ENCODE peak calls at places on chromosome 14, in nine cellular contexts. U is HepG2, P is body of pancreas, B is transverse colon, O is A549, W is H54, F is upper lobe of left lung, Y is uterus, E is ovary. M is an unnamed sample.

GRCh38 chr14:71266994-71267636 is 359.9 kb downstream of the PCNX1 start:
- DNase-seq in B (no peak), E (no peak), O (no peak), U (no peak), P (no peak), Y (no peak), W (no peak), F (no peak), M (no peak)

GRCh38 chr14:75343914-75344313 is 65.3 kb downstream of the FOS start:
- DNase-seq in E (no peak), O (no peak), B (no peak), W (no peak), Y (no peak), F (no peak), U (no peak), P (no peak), M (no peak)

GRCh38 chr14:66380143-66380542 is 106.0 kb upstream of the CCDC196 start:
- DNase-seq in P (no peak), B (no peak), U (no peak), O (no peak), W (no peak), F (no peak), E (peak), Y (peak), M (no peak)

GRCh38 chr14:61491224-61491623 is 169.8 kb downstream of the PRKCH start:
- DNase-seq in O (peak), F (no peak), B (no peak), Y (no peak), U (peak), P (no peak), W (no peak), E (no peak), M (no peak)

GRCh38 chr14:28101992-28102391 is 664.6 kb upstream of the FOXG1 start:
- DNase-seq in P (no peak), U (no peak), W (no peak), B (no peak), Y (no peak), O (no peak), E (no peak), F (no peak), M (no peak)

GRCh38 chr14:52233693-52234092 is 33.8 kb upstream of the PTGDR start:
- DNase-seq in Y (no peak), U (no peak), E (no peak), F (no peak), W (no peak), B (peak), O (no peak), P (no peak), M (no peak)

GRCh38 chr14:53710615-53711014 is 246.0 kb downstream of the BMP4 start:
- DNase-seq in O (no peak), F (no peak), U (no peak), P (no peak), B (no peak), Y (no peak), E (no peak), W (no peak), M (no peak)

GRCh38 chr14:83356080-83356479 is 1822.4 kb upstream of the SEL1L start:
- DNase-seq in W (no peak), E (no peak), P (no peak), B (no peak), U (no peak), O (no peak), Y (no peak), F (no peak), M (no peak)

GRCh38 chr14:67459336-67459735 is 29.2 kb downstream of the TMEM229B start:
- DNase-seq in W (no peak), Y (no peak), P (no peak), E (no peak), O (no peak), B (no peak), U (no peak), F (no peak), M (no peak)

GRCh38 chr14:100146548-100147091 is 12.8 kb downstream of the DEGS2 start:
- DNase-seq in P (no peak), Y (no peak), O (no peak), U (no peak), F (no peak), E (no peak), W (no peak), B (peak), M (no peak)

GRCh38 chr14:51999084-51999483 is 9.7 kb downstream of the RTRAF start:
- DNase-seq in F (no peak), Y (no peak), P (no peak), B (no peak), U (no peak), E (no peak), W (no peak), O (no peak), M (no peak)

GRCh38 chr14:64525354-64525753 is 15.2 kb upstream of the HSPA2 start:
- DNase-seq in P (no peak), B (no peak), E (no peak), Y (no peak), U (no peak), F (no peak), W (no peak), O (no peak), M (no peak)

GRCh38 chr14:89221109-89221508 is 195.9 kb downstream of the FOXN3 start:
- DNase-seq in W (no peak), F (no peak), U (no peak), Y (no peak), E (no peak), B (no peak), O (peak), P (no peak), M (no peak)

GRCh38 chr14:38887696-38888095 is 215.3 kb downstream of the SEC23A start:
- DNase-seq in B (no peak), O (no peak), E (no peak), W (no peak), Y (no peak), P (no peak), F (no peak), U (no peak), M (no peak)

GRCh38 chr14:104800600-104801283 is at the start of gene ZBTB42:
- DNase-seq in E (peak), B (peak), P (peak), Y (peak), U (peak), F (peak), W (peak), O (no peak), M (peak)

GRCh38 chr14:104798300-104799238 is 2.3 kb upstream of the ZBTB42 start:
- DNase-seq in U (no peak), W (peak), B (no peak), O (no peak), E (no peak), F (no peak), P (no peak), Y (no peak), M (no peak)

GRCh38 chr14:104799239-104799599 is 1.7 kb upstream of the ZBTB42 start:
- DNase-seq in B (no peak), O (no peak), W (peak), F (no peak), E (no peak), P (no peak), U (no peak), Y (no peak), M (no peak)

GRCh38 chr14:104801284-104802119 is 601 bp downstream of the ZBTB42 start:
- DNase-seq in Y (no peak), P (peak), O (no peak), W (no peak), E (no peak), B (peak), F (peak), U (no peak), M (no peak)

GRCh38 chr14:104799657-104800599 is 973 bp upstream of the ZBTB42 start:
- DNase-seq in W (peak), O (no peak), B (peak), U (peak), Y (peak), F (peak), E (peak), P (peak), M (peak)
- TF ChIP-seq POLR2A in W (no peak), O (no peak), B (peak), U (no peak), Y (peak), F (peak), E (peak), P (peak), M (no peak)

GRCh38 chr14:50110323-50111037 is 5.9 kb downstream of the VCPKMT start:
- DNase-seq in U (no peak), O (no peak), W (no peak), P (no peak), E (no peak), F (no peak), Y (no peak), B (no peak), M (no peak)
- TF ChIP-seq POLR2A in U (no peak), O (no peak), W (no peak), P (no peak), E (no peak), F (no peak), Y (no peak), B (no peak), M (no peak)

DNA sequence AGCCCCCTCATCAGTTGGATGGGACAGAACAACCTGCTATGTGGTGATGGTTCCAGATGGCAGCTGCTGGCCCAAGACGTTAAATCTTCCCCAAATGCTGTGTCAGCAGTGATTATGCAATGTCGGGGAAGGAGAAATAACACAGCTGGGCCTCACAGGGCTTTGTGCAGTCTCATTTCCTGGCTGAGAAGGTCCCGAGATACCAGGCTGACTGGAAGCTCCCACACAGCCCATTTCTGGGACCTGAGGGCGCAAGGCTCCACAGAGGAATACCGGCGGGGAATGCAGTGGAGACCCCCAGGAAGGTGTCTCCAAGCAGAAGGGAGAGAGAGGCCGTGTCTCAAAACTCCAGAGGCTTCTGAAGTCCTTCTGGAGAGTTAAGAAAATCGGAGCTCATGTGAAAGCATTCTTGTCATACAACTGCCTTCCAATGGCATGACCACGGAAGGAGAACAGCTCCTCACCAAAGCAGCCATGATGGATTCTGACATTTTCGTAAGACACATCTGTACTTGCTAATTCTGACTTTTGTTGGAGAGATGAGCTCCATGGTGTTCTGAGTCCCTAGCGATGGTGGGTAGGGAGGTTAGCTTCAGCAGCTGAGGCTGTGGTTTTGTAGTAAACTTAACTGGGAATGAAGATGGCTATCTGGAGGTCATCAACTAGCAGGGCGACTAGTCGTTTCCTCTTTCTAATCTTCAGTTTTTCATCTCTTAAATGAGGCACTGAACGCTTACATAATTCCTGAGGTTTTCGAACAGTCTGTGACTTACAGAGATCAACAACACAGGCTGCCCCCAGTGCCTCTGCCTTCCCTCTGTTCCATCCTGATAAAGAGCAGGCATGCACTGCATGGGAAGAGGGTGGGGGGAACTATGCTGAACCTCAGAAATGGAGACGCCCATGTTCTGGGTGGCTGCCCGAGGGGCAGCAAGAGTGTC is 28.4 kb upstream of the DICER1 start:
- DNase-seq in E (no peak), U (no peak), F (peak), Y (peak), O (no peak), B (peak), P (peak), W (no peak), M (no peak)
- TF ChIP-seq POLR2A in E (no peak), U (no peak), F (peak), Y (no peak), O (no peak), B (peak), P (peak), W (no peak), M (peak)

GRCh38 chr14:26137161-26137560 is 460.7 kb downstream of the NOVA1 start:
- DNase-seq in P (no peak), F (no peak), W (no peak), U (no peak), B (no peak), E (no peak), Y (no peak), O (no peak), M (no peak)
- TF ChIP-seq POLR2A in P (no peak), F (no peak), W (no peak), U (no peak), B (no peak), E (no peak), Y (no peak), O (no peak), M (no peak)

DNA sequence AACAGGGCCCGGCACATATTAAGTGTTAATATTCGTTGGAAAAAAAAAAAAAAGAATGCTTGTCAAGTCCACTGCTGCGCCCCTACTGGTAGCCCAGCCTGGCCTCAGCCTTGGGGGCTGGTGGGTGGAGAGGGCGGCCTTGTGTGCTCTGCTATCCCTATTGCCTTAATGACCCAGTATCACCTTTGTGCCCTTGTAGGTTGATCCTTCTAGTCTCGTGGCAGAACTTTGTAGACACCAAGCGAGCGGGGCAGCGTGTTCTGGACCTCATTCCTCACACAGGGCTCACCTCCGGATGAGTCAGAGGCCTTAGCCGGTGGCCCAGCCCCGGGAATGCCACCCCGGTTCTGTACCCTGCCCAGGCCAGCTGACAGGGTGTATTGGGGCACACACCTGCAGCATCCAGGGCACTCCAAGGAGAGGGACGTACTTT is 1.8 kb upstream of the RCOR1 start:
- DNase-seq in W (peak), F (no peak), Y (peak), E (peak), U (peak), O (peak), B (peak), P (peak), M (no peak)
- TF ChIP-seq POLR2A in W (no peak), F (no peak), Y (no peak), E (no peak), U (peak), O (peak), B (no peak), P (peak), M (no peak)

GRCh38 chr14:22510527-22511110 is 78.4 kb downstream of the DAD1 start:
- DNase-seq in P (no peak), W (no peak), O (no peak), U (no peak), B (no peak), E (no peak), Y (no peak), F (no peak), M (no peak)
- TF ChIP-seq POLR2A in P (no peak), W (no peak), O (no peak), U (no peak), B (no peak), E (no peak), Y (no peak), F (no peak), M (peak)

GRCh38 chr14:105482486-105483110 is 4.1 kb upstream of the CRIP1 start:
- DNase-seq in F (no peak), P (no peak), O (no peak), E (no peak), Y (no peak), B (no peak), U (no peak), W (no peak), M (no peak)

GRCh38 chr14:105479438-105480164 is 5.0 kb downstream of the CRIP2 start:
- DNase-seq in U (no peak), B (no peak), W (no peak), O (no peak), P (no peak), F (no peak), Y (no peak), E (peak), M (no peak)

GRCh38 chr14:105480165-105480564 is 5.5 kb downstream of the CRIP2 start:
- DNase-seq in Y (no peak), W (no peak), B (no peak), E (peak), P (no peak), F (no peak), U (no peak), O (no peak), M (no peak)

GRCh38 chr14:105481886-105482454 is 4.7 kb upstream of the CRIP1 start:
- DNase-seq in P (peak), U (peak), O (peak), W (peak), F (peak), Y (peak), B (peak), E (peak), M (peak)

GRCh38 chr14:105480807-105481801 is 5.6 kb upstream of the CRIP1 start:
- DNase-seq in U (peak), Y (peak), P (peak), W (peak), B (peak), O (peak), F (peak), E (peak), M (peak)
- TF ChIP-seq POLR2A in U (peak), Y (no peak), P (peak), W (peak), B (peak), O (peak), F (peak), E (peak), M (no peak)

DNA sequence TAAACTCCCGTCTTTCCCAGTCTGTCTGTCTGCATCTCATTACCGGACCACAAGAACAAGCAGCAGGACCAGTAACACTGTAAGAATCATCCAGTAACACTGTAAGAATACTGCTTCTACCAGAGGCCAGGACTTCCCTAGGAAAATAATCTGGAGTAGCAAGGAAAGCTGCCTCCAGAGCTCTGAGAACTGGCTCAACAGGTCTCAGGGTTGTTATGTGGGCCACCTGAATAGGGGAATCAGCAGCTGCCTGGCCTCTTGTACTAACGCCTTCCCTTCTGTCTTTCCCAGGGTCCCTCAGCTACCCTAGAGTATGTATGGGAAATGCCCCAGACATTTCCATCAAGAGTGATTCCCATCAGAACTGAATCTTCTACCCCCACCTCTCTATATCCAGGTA is 954 bp upstream of the SLC39A2 start:
- DNase-seq in P (no peak), E (no peak), B (peak), F (no peak), Y (no peak), W (no peak), O (no peak), U (no peak), M (no peak)
- TF ChIP-seq POLR2A in P (no peak), E (no peak), B (no peak), F (no peak), Y (no peak), W (no peak), O (no peak), U (no peak), M (no peak)

DNA sequence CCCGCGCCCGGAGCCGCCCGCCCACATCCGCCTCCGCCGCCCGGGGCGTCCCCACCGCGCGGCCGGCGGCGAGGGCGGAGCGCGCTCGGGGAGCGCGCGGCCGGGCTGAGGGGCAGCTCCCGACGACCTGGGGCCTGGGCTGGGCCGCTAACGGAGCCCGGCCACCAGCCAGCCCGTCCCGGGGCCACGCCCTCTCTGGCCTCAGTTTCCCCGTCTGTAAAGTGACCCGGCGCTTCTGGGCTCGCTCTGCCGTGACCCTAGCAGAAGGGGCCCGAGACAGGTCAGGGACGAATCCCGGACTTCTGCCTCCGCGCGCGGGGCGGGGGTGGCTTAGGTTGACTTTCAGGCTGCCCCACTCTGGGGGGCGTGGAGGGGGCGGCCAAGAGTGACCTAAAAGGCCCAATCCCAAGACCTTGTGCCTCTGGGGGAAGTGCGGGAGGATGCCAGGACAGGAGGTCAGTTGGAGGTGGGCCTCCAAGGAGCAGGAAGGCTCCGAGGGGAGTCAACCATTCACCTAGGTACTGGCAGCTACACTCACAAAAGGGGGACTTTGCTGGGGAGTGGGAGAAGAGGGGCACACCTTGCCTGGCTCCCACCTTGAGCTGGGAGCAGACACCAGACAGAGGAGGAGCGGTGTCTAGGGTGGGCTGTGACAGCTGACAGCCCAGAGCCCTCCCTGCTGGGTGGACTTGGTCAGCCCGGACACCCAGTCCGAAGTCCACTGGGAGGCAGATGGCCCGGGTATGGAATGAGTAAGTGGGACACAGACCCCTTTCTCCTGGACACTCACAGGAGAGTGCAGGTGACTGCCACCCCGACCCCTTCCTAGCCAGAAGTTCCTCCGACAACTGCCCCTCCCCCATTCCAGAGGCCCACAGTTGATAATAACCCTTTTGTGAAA is 483 bp upstream of the AKT1 start:
- DNase-seq in W (peak), Y (peak), F (peak), B (peak), O (no peak), U (peak), E (peak), P (peak), M (peak)
- TF ChIP-seq POLR2A in W (peak), Y (peak), F (peak), B (peak), O (peak), U (peak), E (peak), P (peak), M (peak)